ENCODE peak calls at places on chromosomes 13 and 19, in eight cellular contexts. One of them, this sample, is unnamed.

GRCh38 chr19:11418518-11419506 is at the start of gene RGL3:
- DNase-seq in activated naive CD8-positive, alpha-beta T cell treated with anti-CD3 and anti-CD28 coated beads for 36 hours: no peak
- DNase-seq in CD4-positive, alpha-beta T cell: no peak
- DNase-seq in activated CD4-positive, alpha-beta T cell treated with anti-CD3 and anti-CD28 coated beads, Interleukin-2, amount 50 U/mL, for 48 hours: no peak
- DNase-seq in AML-193: no peak
- DNase-seq in T-helper 17 cell: no peak
- DNase-seq in AG09309: no peak
- DNase-seq in suprapubic skin: no peak
- DNase-seq in this sample: no peak

GRCh38 chr13:83765796-83766195 is 116.5 kb downstream of the SLITRK1 start:
- DNase-seq in T-helper 17 cell: no peak
- DNase-seq in AG09309: no peak
- DNase-seq in AML-193: no peak
- DNase-seq in activated naive CD8-positive, alpha-beta T cell treated with anti-CD3 and anti-CD28 coated beads for 36 hours: no peak
- DNase-seq in activated CD4-positive, alpha-beta T cell treated with anti-CD3 and anti-CD28 coated beads, Interleukin-2, amount 50 U/mL, for 48 hours: no peak
- DNase-seq in suprapubic skin: no peak
- DNase-seq in CD4-positive, alpha-beta T cell: no peak
- DNase-seq in this sample: no peak

GRCh38 chr19:36330226-36330625 is 48.8 kb downstream of the ZFP14 start:
- DNase-seq in suprapubic skin: no peak
- DNase-seq in CD4-positive, alpha-beta T cell: no peak
- DNase-seq in AML-193: no peak
- DNase-seq in activated naive CD8-positive, alpha-beta T cell treated with anti-CD3 and anti-CD28 coated beads for 36 hours: no peak
- DNase-seq in activated CD4-positive, alpha-beta T cell treated with anti-CD3 and anti-CD28 coated beads, Interleukin-2, amount 50 U/mL, for 48 hours: no peak
- DNase-seq in AG09309: no peak
- DNase-seq in T-helper 17 cell: no peak
- DNase-seq in this sample: no peak

GRCh38 chr13:97648171-97648880 is 214.4 kb downstream of the RAP2A start:
- DNase-seq in activated CD4-positive, alpha-beta T cell treated with anti-CD3 and anti-CD28 coated beads, Interleukin-2, amount 50 U/mL, for 48 hours: no peak
- DNase-seq in CD4-positive, alpha-beta T cell: no peak
- DNase-seq in activated naive CD8-positive, alpha-beta T cell treated with anti-CD3 and anti-CD28 coated beads for 36 hours: no peak
- DNase-seq in suprapubic skin: no peak
- DNase-seq in T-helper 17 cell: no peak
- DNase-seq in AG09309: no peak
- DNase-seq in AML-193: no peak
- DNase-seq in this sample: no peak

GRCh38 chr19:19775891-19776205 is 42.9 kb upstream of the ZNF14 start:
- DNase-seq in activated naive CD8-positive, alpha-beta T cell treated with anti-CD3 and anti-CD28 coated beads for 36 hours: no peak
- DNase-seq in suprapubic skin: no peak
- DNase-seq in CD4-positive, alpha-beta T cell: no peak
- DNase-seq in activated CD4-positive, alpha-beta T cell treated with anti-CD3 and anti-CD28 coated beads, Interleukin-2, amount 50 U/mL, for 48 hours: no peak
- DNase-seq in AML-193: no peak
- DNase-seq in T-helper 17 cell: no peak
- DNase-seq in AG09309: no peak
- DNase-seq in this sample: no peak

GRCh38 chr13:60431108-60431700 is 34.2 kb downstream of the TDRD3 start:
- DNase-seq in suprapubic skin: no peak
- DNase-seq in AML-193: peak
- DNase-seq in activated naive CD8-positive, alpha-beta T cell treated with anti-CD3 and anti-CD28 coated beads for 36 hours: no peak
- DNase-seq in AG09309: peak
- DNase-seq in T-helper 17 cell: no peak
- DNase-seq in activated CD4-positive, alpha-beta T cell treated with anti-CD3 and anti-CD28 coated beads, Interleukin-2, amount 50 U/mL, for 48 hours: no peak
- DNase-seq in CD4-positive, alpha-beta T cell: no peak
- DNase-seq in this sample: peak

GRCh38 chr19:47190167-47190727 is 40.8 kb downstream of the BBC3 start:
- DNase-seq in T-helper 17 cell: peak
- DNase-seq in activated naive CD8-positive, alpha-beta T cell treated with anti-CD3 and anti-CD28 coated beads for 36 hours: peak
- DNase-seq in AML-193: no peak
- DNase-seq in AG09309: peak
- DNase-seq in CD4-positive, alpha-beta T cell: peak
- DNase-seq in suprapubic skin: no peak
- DNase-seq in activated CD4-positive, alpha-beta T cell treated with anti-CD3 and anti-CD28 coated beads, Interleukin-2, amount 50 U/mL, for 48 hours: peak
- DNase-seq in this sample: no peak

GRCh38 chr13:105920375-105920774 is 615.1 kb downstream of the EFNB2 start:
- DNase-seq in AML-193: no peak
- DNase-seq in activated CD4-positive, alpha-beta T cell treated with anti-CD3 and anti-CD28 coated beads, Interleukin-2, amount 50 U/mL, for 48 hours: no peak
- DNase-seq in suprapubic skin: no peak
- DNase-seq in CD4-positive, alpha-beta T cell: no peak
- DNase-seq in T-helper 17 cell: no peak
- DNase-seq in AG09309: peak
- DNase-seq in activated naive CD8-positive, alpha-beta T cell treated with anti-CD3 and anti-CD28 coated beads for 36 hours: no peak
- DNase-seq in this sample: peak

GRCh38 chr19:42246143-42246868 is 3.9 kb upstream of the GSK3A start:
- DNase-seq in activated CD4-positive, alpha-beta T cell treated with anti-CD3 and anti-CD28 coated beads, Interleukin-2, amount 50 U/mL, for 48 hours: no peak
- DNase-seq in CD4-positive, alpha-beta T cell: no peak
- DNase-seq in AML-193: no peak
- DNase-seq in T-helper 17 cell: no peak
- DNase-seq in activated naive CD8-positive, alpha-beta T cell treated with anti-CD3 and anti-CD28 coated beads for 36 hours: no peak
- DNase-seq in suprapubic skin: peak
- DNase-seq in AG09309: peak
- DNase-seq in this sample: no peak

GRCh38 chr19:2355168-2356035 is 4.7 kb upstream of the TMPRSS9 start:
- DNase-seq in AML-193: no peak
- DNase-seq in AG09309: no peak
- DNase-seq in activated CD4-positive, alpha-beta T cell treated with anti-CD3 and anti-CD28 coated beads, Interleukin-2, amount 50 U/mL, for 48 hours: no peak
- DNase-seq in T-helper 17 cell: no peak
- DNase-seq in suprapubic skin: no peak
- DNase-seq in activated naive CD8-positive, alpha-beta T cell treated with anti-CD3 and anti-CD28 coated beads for 36 hours: no peak
- DNase-seq in CD4-positive, alpha-beta T cell: no peak
- DNase-seq in this sample: peak

GRCh38 chr19:7434391-7434790 is 54.4 kb downstream of the PEX11G start:
- DNase-seq in T-helper 17 cell: no peak
- DNase-seq in suprapubic skin: no peak
- DNase-seq in AG09309: no peak
- DNase-seq in AML-193: no peak
- DNase-seq in activated naive CD8-positive, alpha-beta T cell treated with anti-CD3 and anti-CD28 coated beads for 36 hours: no peak
- DNase-seq in CD4-positive, alpha-beta T cell: no peak
- DNase-seq in activated CD4-positive, alpha-beta T cell treated with anti-CD3 and anti-CD28 coated beads, Interleukin-2, amount 50 U/mL, for 48 hours: no peak
- DNase-seq in this sample: no peak

GRCh38 chr13:26867451-26868067 is 107.0 kb upstream of the GPR12 start:
- DNase-seq in activated naive CD8-positive, alpha-beta T cell treated with anti-CD3 and anti-CD28 coated beads for 36 hours: no peak
- DNase-seq in CD4-positive, alpha-beta T cell: no peak
- DNase-seq in T-helper 17 cell: no peak
- DNase-seq in activated CD4-positive, alpha-beta T cell treated with anti-CD3 and anti-CD28 coated beads, Interleukin-2, amount 50 U/mL, for 48 hours: no peak
- DNase-seq in AG09309: no peak
- DNase-seq in AML-193: peak
- DNase-seq in suprapubic skin: no peak
- DNase-seq in this sample: no peak

GRCh38 chr19:280541-281007 is 10.6 kb downstream of the PLPP2 start:
- DNase-seq in activated naive CD8-positive, alpha-beta T cell treated with anti-CD3 and anti-CD28 coated beads for 36 hours: no peak
- DNase-seq in AG09309: no peak
- DNase-seq in CD4-positive, alpha-beta T cell: no peak
- DNase-seq in suprapubic skin: no peak
- DNase-seq in T-helper 17 cell: no peak
- DNase-seq in activated CD4-positive, alpha-beta T cell treated with anti-CD3 and anti-CD28 coated beads, Interleukin-2, amount 50 U/mL, for 48 hours: no peak
- DNase-seq in AML-193: no peak
- DNase-seq in this sample: no peak

This sample was measured in GM04503.